ENCODE peak calls at places on chromosomes 7 and 10, in nine cellular contexts. P, O, I, U, A, G, R, J and X are unnamed samples. For H3K36me3, the result is how much of the 10 kb centered on the place peaks cover.

GRCh38 chr7:149286811-149287400 is 24.9 kb downstream of the ZNF783 start:
- DNase-seq in P (no peak), R (peak), J (no peak), O (no peak), U (no peak), A (no peak), G (no peak), I (no peak), X (no peak)

GRCh38 chr7:113000316-113001020 is 86.2 kb downstream of the GPR85 start:
- DNase-seq in G (no peak), U (no peak), R (no peak), A (no peak), O (no peak), P (no peak), J (no peak), I (no peak), X (no peak)

GRCh38 chr10:24866615-24867583 is 85.5 kb downstream of the PRTFDC1 start:
- DNase-seq in A (no peak), U (peak), G (no peak), J (peak), I (no peak), R (peak), P (peak), O (peak), X (no peak)

GRCh38 chr10:43212043-43212721 is 54.7 kb downstream of the RASGEF1A start:
- DNase-seq in I (no peak), J (peak), R (no peak), U (no peak), G (no peak), A (no peak), P (no peak), O (no peak), X (no peak)

GRCh38 chr10:98415710-98416077 is 712 bp upstream of the PYROXD2 start:
- DNase-seq in I (no peak), R (no peak), O (no peak), P (no peak), G (peak), U (peak), J (peak), A (no peak), X (no peak)

GRCh38 chr10:8122970-8123369 is 68.5 kb downstream of the GATA3 start:
- DNase-seq in I (no peak), U (no peak), O (no peak), P (no peak), J (no peak), A (no peak), G (no peak), R (no peak), X (no peak)

GRCh38 chr7:128203047-128203491 is 38.0 kb upstream of the LEP start:
- DNase-seq in J (no peak), G (no peak), R (no peak), I (no peak), U (no peak), P (no peak), O (no peak), A (no peak), X (peak)

GRCh38 chr7:111919690-111920179 is 286.5 kb downstream of the DOCK4 start:
- DNase-seq in P (no peak), R (peak), I (no peak), O (no peak), A (no peak), G (no peak), U (no peak), J (no peak), X (no peak)

GRCh38 chr10:81096558-81096957 is 558.9 kb downstream of the SH2D4B start:
- DNase-seq in U (no peak), R (no peak), O (no peak), I (no peak), G (no peak), J (no peak), A (no peak), P (no peak), X (no peak)

GRCh38 chr10:110358869-110359629 is 54.3 kb upstream of the SMNDC1 start:
- DNase-seq in U (no peak), R (peak), G (no peak), O (no peak), A (no peak), J (no peak), P (no peak), I (no peak), X (peak)

GRCh38 chr10:10293431-10293830 is 724.2 kb upstream of the CELF2 start:
- DNase-seq in I (peak), J (peak), A (no peak), R (no peak), O (peak), P (no peak), U (no peak), G (peak), X (peak)

GRCh38 chr10:30784896-30785605 is 155.5 kb upstream of the LYZL2 start:
- DNase-seq in J (peak), I (peak), P (peak), A (peak), U (peak), G (peak), O (peak), R (no peak), X (peak)

GRCh38 chr7:138982204-138982623 is 1.0 kb upstream of the KIAA1549 start:
- DNase-seq in J (no peak), R (no peak), U (no peak), P (no peak), I (no peak), O (no peak), A (no peak), G (no peak), X (no peak)

GRCh38 chr10:116721991-116722392 is 20.4 kb downstream of the HSPA12A start:
- DNase-seq in R (no peak), J (no peak), U (no peak), O (no peak), I (no peak), G (peak), P (no peak), A (no peak), X (no peak)

GRCh38 chr7:42511027-42511426 is 274.0 kb upstream of the GLI3 start:
- DNase-seq in J (no peak), I (no peak), U (no peak), G (no peak), A (no peak), P (no peak), O (no peak), R (peak), X (no peak)

GRCh38 chr10:124728830-124729661 is 15.1 kb downstream of the FAM53B start:
- DNase-seq in G (no peak), I (no peak), O (no peak), A (no peak), U (peak), P (no peak), J (no peak), R (no peak), X (no peak)

GRCh38 chr7:1323178-1324027 is 90.7 kb downstream of the UNCX start:
- DNase-seq in I (no peak), R (no peak), P (no peak), O (no peak), A (no peak), U (no peak), G (peak), J (no peak), X (peak)

GRCh38 chr10:69425513-69426298 is 9.0 kb upstream of the TACR2 start:
- DNase-seq in R (peak), O (no peak), I (no peak), U (no peak), P (no peak), A (no peak), J (no peak), G (no peak), X (no peak)

GRCh38 chr10:103676851-103677417 is 178.4 kb downstream of the SH3PXD2A start:
- DNase-seq in U (peak), A (no peak), J (no peak), P (no peak), O (peak), I (no peak), R (no peak), G (no peak), X (no peak)

GRCh38 chr7:114678116-114678515 is 243.8 kb upstream of the MDFIC start:
- DNase-seq in G (no peak), J (no peak), U (no peak), A (no peak), R (no peak), P (no peak), I (no peak), O (no peak), X (no peak)

GRCh38 chr10:127028556-127028955 is 123.3 kb downstream of the DOCK1 start:
- DNase-seq in U (no peak), A (no peak), G (no peak), I (no peak), P (no peak), O (no peak), J (no peak), R (no peak), X (no peak)

GRCh38 chr10:48449501-48450232 is 143.2 kb downstream of the MAPK8 start:
- DNase-seq in J (no peak), A (no peak), G (no peak), O (no peak), I (no peak), P (no peak), U (peak), R (no peak), X (peak)

GRCh38 chr10:125768217-125768616 is 7.4 kb downstream of the MMP21 start:
- DNase-seq in I (no peak), J (no peak), P (no peak), R (no peak), G (peak), A (no peak), O (no peak), U (no peak), X (no peak)

GRCh38 chr10:29746080-29746797 is 111.5 kb upstream of the SVIL start:
- DNase-seq in J (no peak), G (no peak), I (no peak), P (no peak), A (no peak), O (no peak), R (no peak), U (no peak), X (no peak)

GRCh38 chr10:119967066-119967465 is 74.5 kb downstream of the SEC23IP start:
- DNase-seq in J (no peak), A (no peak), I (no peak), U (no peak), R (no peak), G (no peak), O (no peak), P (no peak), X (no peak)

GRCh38 chr7:24757799-24758275 is 573 bp upstream of the GSDME start:
- DNase-seq in I (no peak), P (no peak), O (peak), J (no peak), R (peak), A (no peak), U (no peak), G (peak), X (peak)

GRCh38 chr7:573496-574295 is 54.0 kb upstream of the PDGFA start:
- DNase-seq in U (no peak), A (no peak), J (no peak), G (no peak), R (no peak), O (no peak), I (no peak), P (no peak), X (peak)

GRCh38 chr7:143325215-143325614 is 9.3 kb downstream of the CLCN1 start:
- DNase-seq in R (peak), I (no peak), J (no peak), P (no peak), O (no peak), U (no peak), G (no peak), A (no peak), X (no peak)

GRCh38 chr7:114889646-114890285 is 32.1 kb upstream of the MDFIC start:
- DNase-seq in R (peak), O (no peak), A (no peak), U (no peak), G (no peak), I (peak), P (no peak), J (no peak), X (no peak)

DNA sequence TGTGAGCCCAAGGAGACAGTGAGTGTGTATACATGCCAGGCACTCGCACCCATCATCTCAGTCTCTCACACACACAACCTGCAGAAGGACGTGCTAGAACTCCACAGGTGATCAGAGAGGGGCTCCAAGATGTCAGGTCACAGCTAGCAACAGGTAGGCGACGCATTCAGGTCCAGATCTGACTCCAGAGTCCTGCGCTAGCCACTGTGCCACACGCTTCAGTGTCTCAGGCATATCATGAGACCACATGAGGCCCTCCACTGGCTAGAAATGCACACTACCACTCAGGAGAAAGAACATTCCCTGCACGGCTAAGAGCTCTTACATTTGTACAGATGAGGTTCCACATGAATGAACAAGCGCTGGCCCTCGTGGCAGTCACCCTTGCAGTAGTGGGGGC is 11.5 kb downstream of the AKR1B1 start:
- DNase-seq in U (no peak), P (no peak), R (no peak), J (no peak), I (no peak), O (no peak), A (no peak), G (no peak), X (no peak)
- H3K36me3 ChIP-seq in U (half or more), P (half or more), R (under half), J (under half), I (half or more), O (under half), A (half or more), G (under half), X (half or more)

DNA sequence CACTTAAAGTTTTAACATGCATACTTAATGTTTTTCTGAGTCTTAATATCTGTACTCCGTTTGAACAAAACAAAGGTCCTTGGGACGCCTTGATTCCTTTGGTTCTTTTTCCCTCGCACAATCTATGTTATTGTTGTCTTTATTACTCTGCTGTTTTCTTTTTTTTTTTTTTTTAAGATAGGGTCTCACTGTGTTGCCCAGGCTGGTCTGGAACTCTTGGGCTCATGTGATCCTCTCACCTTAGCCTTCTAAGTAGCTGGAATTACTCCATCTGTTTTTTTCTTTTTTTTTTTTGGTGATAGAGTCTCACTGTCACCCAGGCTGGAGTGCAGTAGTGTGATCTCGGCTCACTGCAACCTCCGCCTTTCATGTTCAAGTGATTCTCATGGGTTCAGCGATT is 13.2 kb downstream of the MLLT10 start:
- DNase-seq in J (no peak), R (no peak), O (no peak), I (no peak), U (no peak), P (no peak), A (no peak), G (no peak), X (no peak)
- H3K36me3 ChIP-seq in J (under half), R (under half), O (under half), I (half or more), U (half or more), P (half or more), A (under half), G (under half), X (under half)

GRCh38 chr7:66768865-66769832 is 28.6 kb downstream of the RABGEF1 start:
- DNase-seq in P (no peak), I (no peak), J (no peak), A (no peak), O (no peak), R (no peak), G (no peak), U (no peak), X (no peak)
- H3K36me3 ChIP-seq in P (under half), I (under half), J (under half), A (under half), O (under half), R (under half), G (under half), U (under half), X (under half)

GRCh38 chr7:120858299-120858636 is 324 bp upstream of the TSPAN12 start:
- DNase-seq in J (no peak), G (no peak), P (no peak), I (no peak), R (peak), O (no peak), U (no peak), A (no peak), X (no peak)
- H3K36me3 ChIP-seq in J (under half), G (under half), P (under half), I (under half), R (under half), O (under half), U (under half), A (under half), X (under half)

DNA sequence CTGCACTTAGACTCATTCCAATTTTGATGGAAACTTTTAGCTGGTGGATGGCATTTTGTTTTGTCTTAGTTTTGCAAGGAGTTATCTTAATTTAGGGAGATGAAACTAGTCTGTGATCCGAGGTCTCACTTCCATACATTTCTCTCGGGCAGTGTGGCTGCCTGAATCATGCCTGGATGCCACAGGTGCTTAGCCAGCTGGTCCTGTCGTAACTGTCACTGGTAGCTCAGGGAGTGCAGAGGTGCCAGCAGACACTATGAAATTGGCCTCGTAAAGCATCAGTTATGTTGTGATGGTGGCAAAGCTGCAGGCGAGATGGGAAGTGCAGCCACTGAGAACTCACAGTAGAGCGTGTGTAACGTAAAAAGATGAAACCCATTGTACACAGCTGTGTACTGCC is 74.9 kb downstream of the EGFR start:
- DNase-seq in J (no peak), U (no peak), G (no peak), I (no peak), R (no peak), A (no peak), P (no peak), O (no peak), X (no peak)
- H3K36me3 ChIP-seq in J (under half), U (under half), G (under half), I (under half), R (under half), A (under half), P (under half), O (under half), X (under half)

GRCh38 chr10:36489181-36489927 is 636.0 kb upstream of the ANKRD30A start:
- DNase-seq in J (peak), A (no peak), R (no peak), U (no peak), O (no peak), G (no peak), P (no peak), I (no peak), X (no peak)
- H3K36me3 ChIP-seq in J (under half), A (under half), R (under half), U (under half), O (under half), G (under half), P (under half), I (under half), X (under half)

DNA sequence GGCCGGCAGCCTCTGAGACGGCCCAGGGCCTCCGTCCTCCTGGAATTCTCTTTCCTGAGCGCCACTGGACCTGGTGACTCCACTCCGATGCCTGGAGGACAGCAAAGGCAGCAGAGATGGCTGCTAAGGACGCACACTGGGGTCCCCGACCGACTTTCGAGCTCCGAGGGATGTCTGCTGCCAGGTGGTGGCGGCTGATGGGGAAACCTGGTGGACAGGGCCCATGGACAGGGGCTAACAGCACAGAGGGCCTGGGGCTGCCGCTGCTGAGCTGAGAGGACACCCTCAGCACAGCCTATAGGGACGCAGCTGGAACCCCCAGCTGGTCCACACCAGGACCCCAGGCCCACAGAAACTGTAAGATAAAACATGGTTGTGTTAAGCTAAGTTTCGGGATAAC is 366.3 kb downstream of the DNAJB6 start:
- DNase-seq in O (peak), I (no peak), G (no peak), P (no peak), U (peak), R (no peak), A (no peak), J (no peak), X (peak)
- H3K36me3 ChIP-seq in O (under half), I (under half), G (under half), P (under half), U (under half), R (under half), A (under half), J (under half), X (under half)